ENCODE peak calls at places on chromosomes 11 and 22, in six cellular contexts. E is MM.1S, T is tibial nerve, Z is uterus, H is retinal pigment epithelial cell, F is breast epithelium. U is an unnamed sample.

GRCh38 chr11:33377852-33378385 is 120.7 kb downstream of the HIPK3 start:
- DNase-seq in E (no peak), T (no peak), Z (no peak), H (no peak), F (no peak), U (no peak)

GRCh38 chr11:46075168-46075567 is 46.1 kb downstream of the PHF21A start:
- DNase-seq in E (no peak), T (no peak), Z (no peak), H (peak), F (no peak), U (no peak)

GRCh38 chr11:3609416-3610265 is 32.2 kb downstream of the ART5 start:
- DNase-seq in E (peak), T (peak), Z (no peak), H (no peak), F (no peak), U (peak)

GRCh38 chr11:79439893-79440450 is 858 bp downstream of the TENM4 start:
- DNase-seq in E (no peak), T (peak), Z (peak), H (no peak), F (peak), U (no peak)

GRCh38 chr11:131217313-131218297 is 152.8 kb upstream of the NTM start:
- DNase-seq in E (no peak), T (no peak), Z (no peak), H (no peak), F (no peak), U (no peak)

GRCh38 chr22:24106385-24107381 is 74.6 kb upstream of the SUSD2 start:
- DNase-seq in E (peak), T (no peak), Z (peak), H (no peak), F (no peak), U (peak)

GRCh38 chr22:47090591-47091240 is 328.3 kb downstream of the TBC1D22A start:
- DNase-seq in E (no peak), T (no peak), Z (no peak), H (no peak), F (no peak), U (no peak)

GRCh38 chr11:61052182-61052972 is 49.9 kb upstream of the CD5 start:
- DNase-seq in E (no peak), T (no peak), Z (no peak), H (no peak), F (no peak), U (no peak)

GRCh38 chr11:44837650-44838049 is 110.9 kb downstream of the TSPAN18 start:
- DNase-seq in E (no peak), T (no peak), Z (no peak), H (no peak), F (no peak), U (no peak)

GRCh38 chr11:119115484-119116234 is 5.7 kb upstream of the HINFP start:
- DNase-seq in E (no peak), T (no peak), Z (no peak), H (no peak), F (no peak), U (peak)

GRCh38 chr11:101049813-101050212 is 79.8 kb downstream of the PGR start:
- DNase-seq in E (no peak), T (no peak), Z (no peak), H (no peak), F (no peak), U (no peak)

GRCh38 chr11:1123970-1124369 is 33.8 kb upstream of the MUC5AC start:
- DNase-seq in E (no peak), T (no peak), Z (no peak), H (no peak), F (no peak), U (no peak)

GRCh38 chr11:46711288-46711687 is 7.7 kb upstream of the F2 start:
- DNase-seq in E (no peak), T (no peak), Z (no peak), H (peak), F (no peak), U (no peak)

GRCh38 chr22:40000171-40000570 is 5.4 kb downstream of the FAM83F start:
- DNase-seq in E (no peak), T (no peak), Z (no peak), H (no peak), F (no peak), U (no peak)

GRCh38 chr22:33984211-33984610 is 63.9 kb upstream of the LARGE1 start:
- DNase-seq in E (no peak), T (no peak), Z (no peak), H (no peak), F (no peak), U (no peak)

GRCh38 chr11:104645276-104646018 is 252.8 kb downstream of the CASP12 start:
- DNase-seq in E (no peak), T (no peak), Z (no peak), H (no peak), F (no peak), U (no peak)

GRCh38 chr22:41916745-41917358 is 2.0 kb upstream of the SHISA8 start:
- DNase-seq in E (no peak), T (no peak), Z (no peak), H (no peak), F (no peak), U (no peak)

GRCh38 chr11:129814244-129814992 is 1.2 kb upstream of the TMEM45B start:
- DNase-seq in E (no peak), T (no peak), Z (no peak), H (no peak), F (no peak), U (peak)

GRCh38 chr11:7892751-7893356 is 38.2 kb downstream of the OR10A6 start:
- DNase-seq in E (peak), T (no peak), Z (no peak), H (no peak), F (no peak), U (peak)

GRCh38 chr11:59174664-59175033 is 2.7 kb downstream of the DTX4 start:
- DNase-seq in E (no peak), T (no peak), Z (no peak), H (no peak), F (no peak), U (no peak)

GRCh38 chr11:101446238-101446637 is 137.6 kb downstream of the TRPC6 start:
- DNase-seq in E (no peak), T (no peak), Z (no peak), H (no peak), F (no peak), U (no peak)

GRCh38 chr11:104572279-104572678 is 326.0 kb downstream of the CASP12 start:
- DNase-seq in E (no peak), T (no peak), Z (no peak), H (no peak), F (no peak), U (no peak)

GRCh38 chr11:8202428-8203160 is 33.8 kb upstream of the RIC3 start:
- DNase-seq in E (no peak), T (no peak), Z (no peak), H (no peak), F (no peak), U (no peak)

GRCh38 chr22:36362077-36362476 is 25.7 kb downstream of the MYH9 start:
- DNase-seq in E (no peak), T (no peak), Z (no peak), H (no peak), F (no peak), U (no peak)

GRCh38 chr22:40196628-40197027 is 18.9 kb downstream of the TNRC6B start:
- DNase-seq in E (no peak), T (no peak), Z (no peak), H (no peak), F (no peak), U (no peak)

GRCh38 chr11:100550910-100551309 is 136.2 kb upstream of the ARHGAP42 start:
- DNase-seq in E (no peak), T (no peak), Z (no peak), H (no peak), F (no peak), U (no peak)

GRCh38 chr11:6608726-6609501 is 3.1 kb downstream of the TAF10 start:
- DNase-seq in E (no peak), T (no peak), Z (no peak), H (no peak), F (no peak), U (no peak)

GRCh38 chr11:7254731-7255291 is 3.1 kb downstream of the SYT9 start:
- DNase-seq in E (no peak), T (no peak), Z (no peak), H (no peak), F (no peak), U (no peak)

GRCh38 chr11:89521294-89521693 is 30.1 kb upstream of the NOX4 start:
- DNase-seq in E (no peak), T (no peak), Z (no peak), H (no peak), F (no peak), U (no peak)

GRCh38 chr11:130872961-130873360 is 43.3 kb downstream of the SNX19 start:
- DNase-seq in E (no peak), T (no peak), Z (no peak), H (no peak), F (no peak), U (no peak)

GRCh38 chr11:63940786-63941185 is 2.0 kb downstream of the NAA40 start:
- DNase-seq in E (no peak), T (no peak), Z (no peak), H (no peak), F (no peak), U (no peak)

GRCh38 chr11:67278135-67278938 is 10.8 kb upstream of the ANKRD13D start:
- DNase-seq in E (no peak), T (no peak), Z (no peak), H (no peak), F (no peak), U (no peak)

GRCh38 chr11:67278939-67279588 is 10.0 kb upstream of the ANKRD13D start:
- DNase-seq in E (no peak), T (no peak), Z (no peak), H (no peak), F (no peak), U (no peak)

GRCh38 chr11:67274768-67275605 is 8.7 kb downstream of the GRK2 start:
- DNase-seq in E (no peak), T (no peak), Z (peak), H (no peak), F (no peak), U (no peak)

GRCh38 chr11:67275606-67276409 is 9.5 kb downstream of the GRK2 start:
- DNase-seq in E (no peak), T (no peak), Z (no peak), H (no peak), F (no peak), U (no peak)

DNA sequence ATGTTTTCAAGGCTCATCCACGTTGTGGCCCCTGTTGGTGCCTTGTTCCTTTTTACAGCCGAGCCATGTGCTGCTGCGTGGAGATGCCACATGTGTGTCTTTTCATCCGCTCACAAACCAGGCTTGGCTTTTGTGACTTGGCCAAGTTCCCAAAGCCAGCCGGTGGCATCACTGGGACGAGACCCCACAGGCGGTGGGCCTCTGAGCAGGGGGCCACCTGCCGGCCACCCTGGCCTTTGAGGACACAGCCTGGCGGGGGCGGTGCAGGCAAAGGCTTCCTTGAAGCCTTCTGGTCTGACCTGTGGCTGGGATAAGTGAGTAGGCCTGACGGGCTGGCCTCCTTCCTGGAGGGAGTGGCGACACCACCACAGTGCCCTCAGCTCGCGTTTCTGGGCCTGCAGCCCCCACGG is 10.6 kb downstream of the GRK2 start:
- DNase-seq in E (peak), T (no peak), Z (no peak), H (no peak), F (no peak), U (peak)
- H3K4me3 ChIP-seq in E (peak), T (peak), Z (no peak), H (no peak), F (peak), U (peak)

DNA sequence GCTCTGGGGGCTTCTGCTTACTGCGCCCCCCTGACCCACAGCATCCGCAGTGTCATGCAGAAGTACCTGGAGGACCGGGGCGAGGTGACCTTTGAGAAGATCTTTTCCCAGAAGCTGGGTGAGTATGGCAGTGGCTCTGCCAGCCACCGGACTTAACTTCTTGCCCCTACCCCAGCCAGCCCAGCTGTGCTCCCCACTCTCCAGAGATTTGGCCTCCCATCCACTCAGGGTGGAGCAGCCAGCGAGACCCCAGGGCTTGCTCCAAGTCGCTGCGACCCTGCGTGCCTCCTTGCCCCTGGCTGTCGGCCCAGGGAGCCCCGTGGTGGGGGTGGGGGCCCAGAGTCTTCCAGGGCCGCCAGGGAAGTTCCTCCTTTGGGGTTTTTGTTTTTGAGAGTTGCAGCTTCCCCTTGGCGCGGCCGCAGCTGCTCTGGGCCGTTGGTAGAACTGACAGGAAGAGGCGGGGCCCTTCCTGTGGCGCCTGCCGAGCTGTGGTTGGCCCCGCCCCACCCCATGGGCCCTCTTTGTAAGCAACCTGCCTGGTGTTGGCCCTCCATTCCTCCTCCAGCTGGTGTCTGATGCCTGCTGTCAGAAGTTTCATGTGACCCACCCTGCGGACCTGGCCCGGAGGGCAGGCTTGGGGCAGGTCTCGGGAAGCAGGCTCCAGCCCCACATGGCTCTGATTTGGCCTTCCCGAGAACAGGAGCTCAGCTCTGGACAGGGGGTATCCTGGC is 11.1 kb downstream of the GRK2 start:
- DNase-seq in E (peak), T (peak), Z (peak), H (no peak), F (peak), U (peak)
- H3K4me3 ChIP-seq in E (peak), T (peak), Z (peak), H (no peak), F (peak), U (peak)

GRCh38 chr11:12827369-12827768 is 153.1 kb downstream of the TEAD1 start:
- DNase-seq in E (no peak), T (no peak), Z (no peak), H (no peak), F (no peak), U (no peak)
- H3K4me3 ChIP-seq in E (peak), T (no peak), Z (no peak), H (no peak), F (no peak), U (no peak)

GRCh38 chr11:111419181-111419580 is 40.1 kb upstream of the POU2AF1 start:
- DNase-seq in E (no peak), T (no peak), Z (no peak), H (no peak), F (no peak), U (peak)
- H3K4me3 ChIP-seq in E (no peak), T (no peak), Z (no peak), H (no peak), F (no peak), U (no peak)

DNA sequence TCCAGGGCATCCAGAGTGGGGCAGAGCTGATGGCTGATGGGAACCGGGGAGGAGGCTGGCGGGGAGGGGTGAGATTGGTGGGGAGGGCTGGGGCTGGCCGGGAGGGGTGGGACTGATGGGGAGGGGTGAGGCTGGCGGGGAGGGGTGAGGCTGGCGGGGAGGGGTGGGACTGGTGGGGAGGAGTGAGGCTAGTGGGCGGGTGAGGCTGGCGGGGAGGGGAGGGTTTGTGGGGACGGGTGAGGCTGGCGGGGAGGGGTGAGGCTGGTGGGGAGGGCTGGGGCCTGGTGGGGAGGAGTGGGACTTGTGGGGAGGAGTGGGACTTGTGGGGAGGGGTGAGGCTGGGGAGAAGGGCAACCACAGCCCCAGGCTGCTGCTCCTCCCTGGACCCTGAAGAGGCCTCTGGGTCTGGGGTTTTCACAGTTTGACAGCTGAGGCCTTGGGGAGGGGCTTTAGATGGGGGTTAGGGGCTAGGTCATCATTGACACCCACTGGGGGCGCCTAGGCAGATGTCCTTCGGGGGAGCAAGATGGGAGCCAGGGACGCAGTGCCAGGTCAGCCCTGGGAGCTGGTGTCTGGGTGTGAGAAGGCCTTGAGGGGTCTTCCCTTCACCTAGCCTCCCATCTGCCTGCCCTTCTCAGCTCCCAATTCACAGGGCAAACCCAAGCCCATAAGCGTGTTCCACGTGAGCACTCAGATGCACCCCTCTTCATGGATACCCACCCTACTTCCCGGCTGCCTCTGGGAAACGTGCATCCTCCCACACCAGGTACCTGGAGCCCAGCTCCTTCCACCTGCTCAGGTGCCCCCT is 26.7 kb downstream of the PARVG start:
- DNase-seq in E (no peak), T (no peak), Z (no peak), H (no peak), F (no peak), U (no peak)
- H3K4me3 ChIP-seq in E (no peak), T (no peak), Z (no peak), H (no peak), F (no peak), U (no peak)

GRCh38 chr11:127445476-127445875 is 444.9 kb upstream of the KIRREL3 start:
- DNase-seq in E (no peak), T (no peak), Z (no peak), H (no peak), F (no peak), U (no peak)

DNA sequence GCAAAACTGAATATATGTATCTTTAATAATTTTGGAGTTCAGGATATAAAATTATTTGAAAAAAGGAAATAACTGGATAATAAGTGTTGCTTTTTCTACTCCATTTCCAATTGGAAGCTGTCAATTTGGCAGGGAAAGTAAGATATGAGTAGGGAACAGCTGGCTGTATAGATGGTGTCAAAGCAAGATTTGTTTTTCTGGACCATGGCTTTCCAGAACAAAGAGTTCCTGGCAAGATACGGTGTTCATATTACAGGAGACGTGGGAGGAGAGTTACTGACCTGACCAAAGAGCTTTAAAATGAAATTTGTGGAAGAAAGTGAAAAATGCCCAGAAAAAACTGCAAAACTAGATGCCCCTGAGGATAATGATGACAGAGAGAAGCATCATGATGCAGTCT is 442.7 kb upstream of the KIRREL3 start:
- DNase-seq in E (no peak), T (no peak), Z (no peak), H (no peak), F (no peak), U (no peak)
- H3K4me3 ChIP-seq in E (no peak), T (no peak), Z (no peak), H (no peak), F (no peak), U (no peak)

GRCh38 chr11:97833412-97833811 is 1187.3 kb upstream of the CNTN5 start:
- DNase-seq in E (no peak), T (no peak), Z (no peak), H (no peak), F (no peak), U (no peak)

DNA sequence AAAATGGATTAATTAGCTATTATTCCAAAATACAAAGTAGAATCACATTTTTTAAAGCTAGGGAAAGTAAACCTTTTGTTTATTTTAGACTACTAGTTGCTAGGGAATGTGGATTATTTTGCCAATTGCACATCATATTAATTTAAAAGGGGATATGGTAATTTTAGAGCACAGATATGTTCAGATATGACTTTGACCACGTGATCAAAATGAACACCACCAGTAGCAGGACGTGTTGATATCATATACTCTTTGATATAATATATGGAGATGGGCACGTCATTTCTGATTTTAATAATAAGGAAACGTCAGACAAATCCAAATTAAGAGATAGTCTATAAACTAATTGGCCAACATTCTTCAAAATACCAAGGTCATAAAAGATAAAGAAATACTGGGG is 1188.3 kb upstream of the CNTN5 start:
- DNase-seq in E (no peak), T (no peak), Z (no peak), H (no peak), F (no peak), U (no peak)
- H3K4me3 ChIP-seq in E (no peak), T (no peak), Z (no peak), H (no peak), F (no peak), U (no peak)

GRCh38 chr11:35082322-35083180 is 56.4 kb upstream of the CD44 start:
- DNase-seq in E (peak), T (peak), Z (peak), H (no peak), F (no peak), U (peak)
- H3K4me3 ChIP-seq in E (peak), T (no peak), Z (no peak), H (no peak), F (no peak), U (peak)

GRCh38 chr11:9903579-9903978 is 239.7 kb downstream of the SWAP70 start:
- DNase-seq in E (no peak), T (no peak), Z (no peak), H (no peak), F (no peak), U (no peak)
- H3K4me3 ChIP-seq in E (no peak), T (no peak), Z (no peak), H (no peak), F (no peak), U (no peak)